ENCODE peak calls at places on chromosomes 6 and 20, in five cellular contexts. L is hepatocyte, B is cardiac muscle cell, W is left lung, H is body of pancreas. Y is an unnamed sample.

GRCh38 chr20:23641936-23642751 is 4.4 kb upstream of the CST3 start:
- DNase-seq in L (peak; percentile 62), B (no peak), W (no peak), H (peak; percentile 55), Y (peak; percentile 97)

GRCh38 chr6:155121699-155122098 is 126.6 kb downstream of the TIAM2 start:
- DNase-seq in L (no peak), B (peak; percentile 18), W (no peak), H (no peak), Y (peak; percentile 18)

GRCh38 chr6:44148306-44148705 is 10.3 kb upstream of the CAPN11 start:
- DNase-seq in L (no peak), B (no peak), W (no peak), H (no peak), Y (no peak)

GRCh38 chr6:70651326-70651905 is 16.3 kb upstream of the SMAP1 start:
- DNase-seq in L (no peak), B (no peak), W (no peak), H (no peak), Y (no peak)

GRCh38 chr20:59438201-59438600 is 137.8 kb downstream of the EDN3 start:
- DNase-seq in L (no peak), B (no peak), W (no peak), H (no peak), Y (no peak)

GRCh38 chr20:23497458-23498026 is 6.6 kb downstream of the CST8 start:
- DNase-seq in L (no peak), B (no peak), W (no peak), H (no peak), Y (no peak)

GRCh38 chr20:24098886-24099285 is 110.3 kb upstream of the GGTLC1 start:
- DNase-seq in L (peak; percentile 43), B (no peak), W (no peak), H (no peak), Y (no peak)

GRCh38 chr6:39568896-39569295 is 156.3 kb downstream of the KIF6 start:
- DNase-seq in L (no peak), B (no peak), W (no peak), H (no peak), Y (no peak)

GRCh38 chr6:113457156-113457555 is 400.0 kb upstream of the MARCKS start:
- DNase-seq in L (peak; percentile 21), B (no peak), W (no peak), H (peak; percentile 35), Y (no peak)

GRCh38 chr6:32668226-32668747 is 1.8 kb upstream of the HLA-DQB1 start:
- DNase-seq in L (peak; percentile 83), B (peak; percentile 84), W (peak; percentile 60), H (peak; percentile 76), Y (no peak)

GRCh38 chr6:27494987-27495385 is 22.1 kb upstream of the ZNF184 start:
- DNase-seq in L (no peak), B (no peak), W (no peak), H (no peak), Y (no peak)

GRCh38 chr6:70413829-70414494 is 654 bp downstream of the FAM135A start:
- DNase-seq in L (no peak), B (peak; percentile 23), W (peak; percentile 37), H (no peak), Y (no peak)

GRCh38 chr20:32674362-32674789 is 635 bp upstream of the C20orf203 start:
- DNase-seq in L (peak; percentile 84), B (peak; percentile 64), W (no peak), H (peak; percentile 37), Y (no peak)

GRCh38 chr6:45590225-45590624 is 212.5 kb upstream of the SUPT3H start:
- DNase-seq in L (peak; percentile 38), B (no peak), W (no peak), H (no peak), Y (no peak)

GRCh38 chr20:38304845-38305447 is 990 bp downstream of the BPI start:
- DNase-seq in L (no peak), B (peak; percentile 6), W (peak; percentile 62), H (peak; percentile 14), Y (peak; percentile 52)

GRCh38 chr20:41719151-41719550 is 101.0 kb upstream of the CHD6 start:
- DNase-seq in L (no peak), B (no peak), W (no peak), H (no peak), Y (no peak)

GRCh38 chr20:51122931-51123658 is 100.2 kb upstream of the KCNG1 start:
- DNase-seq in L (no peak), B (no peak), W (no peak), H (no peak), Y (no peak)

GRCh38 chr6:156175971-156176421 is 601.2 kb upstream of the ARID1B start:
- DNase-seq in L (peak; percentile 37), B (peak; percentile 26), W (no peak), H (peak; percentile 35), Y (peak; percentile 18)

GRCh38 chr6:10591411-10592160 is 70.4 kb downstream of the GCNT2 start:
- DNase-seq in L (no peak), B (no peak), W (no peak), H (no peak), Y (no peak)

GRCh38 chr20:38342716-38343106 is 3.6 kb upstream of the LBP start:
- DNase-seq in L (no peak), B (no peak), W (no peak), H (no peak), Y (no peak)

GRCh38 chr20:11902264-11902663 is 15.4 kb upstream of the BTBD3 start:
- DNase-seq in L (no peak), B (no peak), W (no peak), H (no peak), Y (no peak)

GRCh38 chr6:79031821-79032590 is 46.0 kb downstream of the PHIP start:
- DNase-seq in L (no peak), B (no peak), W (no peak), H (no peak), Y (no peak)

GRCh38 chr6:84150680-84151079 is 76.8 kb downstream of the CEP162 start:
- DNase-seq in L (no peak), B (no peak), W (no peak), H (no peak), Y (no peak)

GRCh38 chr6:63272397-63272796 is 47.4 kb downstream of the LGSN start:
- DNase-seq in L (peak; percentile 50), B (peak; percentile 51), W (no peak), H (no peak), Y (no peak)

GRCh38 chr6:107060704-107061103 is 32.7 kb downstream of the MTRES1 start:
- DNase-seq in L (no peak), B (no peak), W (no peak), H (no peak), Y (no peak)

GRCh38 chr6:107062691-107063090 is 34.7 kb downstream of the MTRES1 start:
- DNase-seq in L (no peak), B (no peak), W (no peak), H (no peak), Y (no peak)

GRCh38 chr6:107064579-107065065 is 36.6 kb downstream of the MTRES1 start:
- DNase-seq in L (no peak), B (no peak), W (peak; percentile 46), H (peak; percentile 67), Y (no peak)

GRCh38 chr6:107059606-107060005 is 31.6 kb downstream of the MTRES1 start:
- DNase-seq in L (no peak), B (peak; percentile 95), W (no peak), H (no peak), Y (no peak)

DNA sequence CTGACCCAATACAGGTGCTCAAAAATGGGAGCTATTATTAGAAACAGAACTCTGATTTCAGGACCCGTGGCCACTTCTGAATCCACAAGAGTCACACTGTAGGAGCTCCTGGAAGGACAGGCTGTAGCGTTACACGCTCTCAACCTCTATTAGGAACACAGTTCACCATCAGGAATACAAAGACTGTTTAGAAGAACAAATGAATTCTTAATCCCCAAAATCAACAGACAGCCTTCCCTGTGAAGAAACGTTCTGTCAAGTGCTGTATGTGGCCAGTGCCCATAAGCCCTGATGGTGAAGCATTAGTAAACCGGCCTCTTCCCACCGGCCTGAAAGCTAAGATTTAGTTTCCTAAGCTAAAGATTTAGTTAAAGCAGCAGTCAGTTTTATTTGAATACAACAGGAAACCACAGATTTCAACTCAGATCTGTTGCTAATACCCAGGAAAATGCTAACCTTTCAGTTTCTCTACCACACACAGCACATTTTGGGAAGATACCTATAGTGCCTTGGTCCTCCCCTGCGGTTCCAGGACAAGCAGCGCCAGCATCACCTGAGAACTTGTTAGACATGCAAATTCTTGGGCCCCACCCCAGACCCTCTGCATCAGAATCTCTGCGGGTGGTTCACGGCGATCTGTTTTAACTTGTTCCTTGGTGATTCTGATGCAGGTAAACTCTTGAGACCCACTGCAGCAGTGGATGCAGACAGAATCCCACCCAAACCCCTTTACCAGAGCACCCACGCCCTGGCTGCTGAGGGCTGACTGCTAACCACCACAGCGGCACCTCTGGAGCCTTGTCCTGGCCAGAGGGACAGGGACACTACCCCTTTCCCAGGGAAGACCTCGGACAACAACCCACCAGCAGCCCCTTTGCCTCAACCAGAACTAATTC is 33.4 kb downstream of the MTRES1 start:
- DNase-seq in L (no peak), B (peak; percentile 34), W (no peak), H (no peak), Y (no peak)
- H3K27ac ChIP-seq in L (no peak overlapping the region), B (no peak overlapping the region), W (no peak overlapping the region), H (no peak overlapping the region), Y (no peak overlapping the region)

GRCh38 chr6:13447949-13448724 is 39.3 kb downstream of the GFOD1 start:
- DNase-seq in L (no peak), B (no peak), W (no peak), H (peak; percentile 18), Y (no peak)

GRCh38 chr6:13444604-13445003 is 42.8 kb downstream of the GFOD1 start:
- DNase-seq in L (no peak), B (no peak), W (no peak), H (no peak), Y (no peak)

GRCh38 chr6:13445005-13445743 is 42.2 kb downstream of the GFOD1 start:
- DNase-seq in L (peak; percentile 68), B (peak; percentile 81), W (no peak), H (peak; percentile 84), Y (peak; percentile 64)

GRCh38 chr6:13446371-13446770 is 41.0 kb downstream of the GFOD1 start:
- DNase-seq in L (no peak), B (no peak), W (no peak), H (no peak), Y (no peak)

GRCh38 chr6:13445744-13446115 is 41.7 kb downstream of the GFOD1 start:
- DNase-seq in L (no peak), B (no peak), W (no peak), H (no peak), Y (no peak)
- H3K27ac ChIP-seq in L (peak overlapping the region; percentile 34), B (peak overlapping the region; percentile 45), W (peak overlapping the region; percentile 49), H (no peak overlapping the region), Y (peak overlapping the region; percentile 84)

DNA sequence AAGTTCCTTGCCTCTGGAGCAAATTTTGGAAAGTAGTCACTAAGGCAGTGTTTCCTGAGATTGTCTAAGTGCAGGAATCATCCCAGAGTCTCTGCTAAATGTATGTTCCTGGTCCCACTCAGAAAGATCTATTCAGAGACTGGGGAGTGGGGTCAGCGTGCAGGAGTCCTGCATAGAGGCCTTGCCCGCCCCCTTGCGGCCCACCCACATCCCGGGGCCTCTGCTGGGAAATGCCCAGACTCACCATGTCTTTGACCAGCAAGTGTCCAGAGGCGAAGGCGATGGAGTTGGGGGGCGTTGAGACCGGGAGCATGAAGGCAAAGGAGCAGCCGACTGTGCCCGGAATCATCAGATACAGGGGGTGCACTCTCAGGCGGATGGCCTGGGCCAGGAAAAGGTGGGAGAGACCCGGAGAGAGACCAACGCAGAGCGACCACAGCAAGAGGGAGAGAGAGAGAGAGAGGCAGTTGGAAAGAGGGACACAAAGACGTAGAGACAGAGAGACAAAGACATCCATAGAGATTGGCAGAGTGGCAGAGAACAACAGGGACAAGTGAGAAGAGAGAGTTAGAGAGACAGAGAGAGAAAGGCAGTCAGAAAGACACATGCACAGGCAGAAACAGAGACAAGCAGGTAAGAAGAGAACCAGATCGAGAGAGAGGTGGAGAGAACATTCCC is 12.9 kb upstream of the OCSTAMP start:
- DNase-seq in L (no peak), B (peak; percentile 27), W (no peak), H (no peak), Y (no peak)
- H3K27ac ChIP-seq in L (no peak overlapping the region), B (peak overlapping the region; percentile 71), W (no peak overlapping the region), H (peak overlapping the region; percentile 71), Y (peak overlapping the region; percentile 36)

GRCh38 chr6:6659600-6660327 is 71.2 kb downstream of the LY86 start:
- DNase-seq in L (no peak), B (no peak), W (peak; percentile 66), H (peak; percentile 54), Y (no peak)
- H3K27ac ChIP-seq in L (no peak overlapping the region), B (no peak overlapping the region), W (peak overlapping the region; percentile 55), H (no peak overlapping the region), Y (peak overlapping the region; percentile 36)